ENCODE peak calls at places on chromosomes 6 and 20, in four cellular contexts. Z is nucleus accumbens; D is NCI-H748 treated with DMSO at 0.1 percent for 48 hours; V is central memory CD8-positive, alpha-beta T cell. P is an unnamed sample.

GRCh38 chr6:95577317-95578105 is at the start of gene MANEA:
- DNase-seq in D (peak), Z (peak), V (peak), P (peak)

GRCh38 chr6:30548375-30548774 is 7.9 kb downstream of the GNL1 start:
- DNase-seq in Z (no peak), V (no peak), D (no peak), P (no peak)

GRCh38 chr6:35557239-35557638 is 44.5 kb upstream of the TULP1 start:
- DNase-seq in Z (no peak), V (no peak), D (no peak), P (no peak)

GRCh38 chr20:38023181-38024085 is 9.8 kb downstream of the TTI1 start:
- DNase-seq in Z (no peak), D (no peak), V (no peak), P (peak)

GRCh38 chr6:83920017-83920416 is 60.5 kb downstream of the CYB5R4 start:
- DNase-seq in Z (no peak), V (no peak), D (no peak), P (no peak)

GRCh38 chr6:37210313-37210898 is 40.5 kb downstream of the PIM1 start:
- DNase-seq in D (peak), Z (peak), V (peak), P (peak)

GRCh38 chr20:34390769-34391447 is 27.8 kb downstream of the ITCH start:
- DNase-seq in Z (no peak), D (no peak), V (no peak), P (no peak)

GRCh38 chr6:160055813-160056212 is 65.8 kb upstream of the SLC22A1 start:
- DNase-seq in D (no peak), V (no peak), Z (no peak), P (no peak)

GRCh38 chr6:93424303-93425064 is 5.1 kb upstream of the EPHA7 start:
- DNase-seq in D (no peak), Z (no peak), V (no peak), P (peak)

GRCh38 chr6:44105146-44105545 is 22.1 kb downstream of the MRPL14 start:
- DNase-seq in Z (peak), D (no peak), V (no peak), P (no peak)

GRCh38 chr6:13183446-13184088 is 144.8 kb downstream of the TBC1D7 start:
- DNase-seq in D (no peak), V (no peak), Z (peak), P (no peak)

GRCh38 chr6:151288711-151289398 is 49.1 kb downstream of the AKAP12 start:
- DNase-seq in Z (no peak), D (no peak), V (no peak), P (peak)

GRCh38 chr20:44251284-44251683 is 4.2 kb downstream of the GDAP1L1 start:
- DNase-seq in V (no peak), Z (no peak), D (no peak), P (no peak)

GRCh38 chr6:44268095-44268628 is 2.1 kb upstream of the TMEM151B start:
- DNase-seq in Z (peak), D (peak), V (peak), P (peak)

GRCh38 chr6:15358579-15359327 is 112.9 kb downstream of the JARID2 start:
- DNase-seq in D (no peak), Z (no peak), V (no peak), P (peak)

GRCh38 chr6:89974776-89975175 is 80.5 kb downstream of the GJA10 start:
- DNase-seq in Z (no peak), D (no peak), V (no peak), P (no peak)

GRCh38 chr20:44074252-44075151 is 112.5 kb downstream of the JPH2 start:
- DNase-seq in D (no peak), Z (peak), V (no peak), P (peak)

GRCh38 chr6:31718294-31718693 is 3.1 kb downstream of the LY6G6D start:
- DNase-seq in D (peak), Z (no peak), V (no peak), P (no peak)

GRCh38 chr20:25053207-25054132 is 4.5 kb downstream of the ACSS1 start:
- DNase-seq in V (no peak), Z (no peak), D (no peak), P (no peak)

GRCh38 chr6:139257291-139257690 is 34.5 kb downstream of the TXLNB start:
- DNase-seq in V (no peak), D (no peak), Z (no peak), P (no peak)

GRCh38 chr20:18857640-18858039 is 44.1 kb downstream of the SCP2D1 start:
- DNase-seq in D (no peak), V (no peak), Z (no peak), P (no peak)

GRCh38 chr6:84979541-84979940 is 215.1 kb upstream of the TBX18 start:
- DNase-seq in D (no peak), Z (no peak), V (no peak), P (peak)

GRCh38 chr20:57870597-57871236 is 160.9 kb upstream of the PMEPA1 start:
- DNase-seq in Z (no peak), D (no peak), V (no peak), P (no peak)

GRCh38 chr6:56727097-56727845 is 84.6 kb upstream of the DST start:
- DNase-seq in V (no peak), D (no peak), Z (no peak), P (no peak)

GRCh38 chr20:45964024-45964423 is 8.0 kb downstream of the ZNF335 start:
- DNase-seq in D (no peak), V (no peak), Z (no peak), P (no peak)

GRCh38 chr6:5305968-5306626 is 44.8 kb downstream of the FARS2 start:
- DNase-seq in Z (no peak), D (no peak), V (no peak), P (peak)

GRCh38 chr20:58550661-58551060 is 35.5 kb upstream of the APCDD1L start:
- DNase-seq in D (no peak), V (no peak), Z (no peak), P (peak)

GRCh38 chr6:144595266-144595665 is 310.1 kb downstream of the UTRN start:
- DNase-seq in Z (no peak), D (no peak), V (no peak), P (no peak)

GRCh38 chr6:72746276-72746675 is 124.4 kb downstream of the KCNQ5 start:
- DNase-seq in V (no peak), Z (no peak), D (no peak), P (no peak)

GRCh38 chr20:25148181-25148981 is 47.1 kb upstream of the ENTPD6 start:
- DNase-seq in Z (peak), V (peak), D (no peak), P (peak)

GRCh38 chr6:110815260-110816109 is at the start of gene CDK19:
- DNase-seq in V (peak), D (peak), Z (peak), P (peak)

GRCh38 chr6:130755368-130756034 is 71.7 kb upstream of the SMLR1 start:
- DNase-seq in V (no peak), Z (no peak), D (no peak), P (no peak)

GRCh38 chr6:35214869-35215664 is 1.3 kb downstream of the SCUBE3 start:
- DNase-seq in V (no peak), D (no peak), Z (no peak), P (peak)

GRCh38 chr6:71489736-71490135 is 201.1 kb downstream of the OGFRL1 start:
- DNase-seq in V (no peak), Z (no peak), D (no peak), P (no peak)

GRCh38 chr6:28863607-28864320 is 60.0 kb downstream of the TRIM27 start:
- DNase-seq in Z (peak), V (peak), D (peak), P (peak)

GRCh38 chr6:149246691-149247384 is 70.7 kb upstream of the TAB2 start:
- DNase-seq in Z (no peak), D (no peak), V (no peak), P (no peak)

GRCh38 chr6:153088796-153089195 is 42.3 kb downstream of the RGS17 start:
- DNase-seq in D (no peak), V (no peak), Z (no peak), P (no peak)

GRCh38 chr6:72704979-72705378 is 83.1 kb downstream of the KCNQ5 start:
- DNase-seq in V (no peak), D (no peak), Z (no peak), P (no peak)

P was measured in left kidney.